ENCODE peak calls at places on chromosome 21, in five cellular contexts. J is keratinocyte, G is neuronal stem cell, U is MM.1S, I is right lobe of liver. P is an unnamed sample.

GRCh38 chr21:25895565-25896205 is 160.9 kb downstream of the GABPA start:
- DNase-seq in J (no peak), G (no peak), U (peak; percentile 55), I (no peak), P (peak; percentile 47)

GRCh38 chr21:35738342-35738961 is 321.9 kb downstream of the SETD4 start:
- DNase-seq in J (no peak), G (no peak), U (no peak), I (no peak), P (no peak)

GRCh38 chr21:14241322-14241721 is 25.4 kb downstream of the RBM11 start:
- DNase-seq in J (no peak), G (no peak), U (no peak), I (no peak), P (no peak)

GRCh38 chr21:27649323-27649722 is 682.4 kb upstream of the ADAMTS5 start:
- DNase-seq in J (peak; percentile 79), G (no peak), U (no peak), I (no peak), P (no peak)

GRCh38 chr21:27369962-27370578 is 403.2 kb upstream of the ADAMTS5 start:
- DNase-seq in J (no peak), G (no peak), U (no peak), I (no peak), P (no peak)

GRCh38 chr21:35222541-35222941 is 173.4 kb upstream of the RUNX1 start:
- DNase-seq in J (no peak), G (no peak), U (peak; percentile 94), I (no peak), P (no peak)

GRCh38 chr21:25385912-25386474 is 221.3 kb downstream of the MRPL39 start:
- DNase-seq in J (no peak), G (peak; percentile 58), U (peak; percentile 36), I (no peak), P (no peak)

GRCh38 chr21:26164311-26164710 is 6.3 kb downstream of the APP start:
- DNase-seq in J (no peak), G (no peak), U (no peak), I (no peak), P (no peak)

GRCh38 chr21:42379425-42380215 is 13.3 kb upstream of the TFF1 start:
- DNase-seq in J (no peak), G (no peak), U (no peak), I (peak; percentile 21), P (no peak)

GRCh38 chr21:41501919-41502318 is 6.0 kb downstream of the TMPRSS2 start:
- DNase-seq in J (no peak), G (no peak), U (no peak), I (no peak), P (no peak)

GRCh38 chr21:41568606-41569385 is 60.8 kb upstream of the TMPRSS2 start:
- DNase-seq in J (no peak), G (no peak), U (no peak), I (no peak), P (no peak)

GRCh38 chr21:17900281-17900989 is 81.3 kb upstream of the C21orf91 start:
- DNase-seq in J (peak; percentile 59), G (no peak), U (no peak), I (no peak), P (no peak)

GRCh38 chr21:33402011-33402979 is 918 bp upstream of the IFNGR2 start:
- DNase-seq in J (no peak), G (peak; percentile 39), U (no peak), I (peak; percentile 78), P (peak; percentile 87)

GRCh38 chr21:36288651-36289243 is 31.2 kb upstream of the MORC3 start:
- DNase-seq in J (no peak), G (no peak), U (no peak), I (no peak), P (no peak)

DNA sequence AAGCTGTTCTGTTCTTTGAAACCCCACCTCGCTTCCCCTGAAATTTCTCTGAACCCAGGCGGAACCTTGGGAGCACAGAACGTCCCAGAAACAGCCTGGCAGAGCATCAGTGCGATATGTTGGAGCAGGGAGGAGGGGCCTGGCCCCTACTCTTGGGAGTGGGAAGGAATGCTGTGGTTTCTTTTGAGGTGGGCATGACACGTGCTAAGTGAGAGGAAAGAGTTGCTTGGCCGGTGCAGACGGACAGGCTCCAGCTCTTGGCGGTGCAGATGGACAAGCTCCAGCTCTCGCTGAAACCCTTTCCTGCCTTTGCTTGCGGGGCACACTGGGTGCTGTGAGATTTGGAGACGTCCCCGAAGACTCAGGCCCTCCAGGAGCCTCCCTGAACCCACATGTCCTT is 15.9 kb downstream of the PDXK start:
- DNase-seq in J (no peak), G (no peak), U (no peak), I (no peak), P (peak; percentile 48)
- H3K4me1 ChIP-seq in J (peaks cover 13% of the 10 kb centered on the region), G (peaks cover 4% of the 10 kb centered on the region), U (no peaks in the 10 kb centered on the region), I (peaks cover 48% of the 10 kb centered on the region), P (no peaks in the 10 kb centered on the region)

DNA sequence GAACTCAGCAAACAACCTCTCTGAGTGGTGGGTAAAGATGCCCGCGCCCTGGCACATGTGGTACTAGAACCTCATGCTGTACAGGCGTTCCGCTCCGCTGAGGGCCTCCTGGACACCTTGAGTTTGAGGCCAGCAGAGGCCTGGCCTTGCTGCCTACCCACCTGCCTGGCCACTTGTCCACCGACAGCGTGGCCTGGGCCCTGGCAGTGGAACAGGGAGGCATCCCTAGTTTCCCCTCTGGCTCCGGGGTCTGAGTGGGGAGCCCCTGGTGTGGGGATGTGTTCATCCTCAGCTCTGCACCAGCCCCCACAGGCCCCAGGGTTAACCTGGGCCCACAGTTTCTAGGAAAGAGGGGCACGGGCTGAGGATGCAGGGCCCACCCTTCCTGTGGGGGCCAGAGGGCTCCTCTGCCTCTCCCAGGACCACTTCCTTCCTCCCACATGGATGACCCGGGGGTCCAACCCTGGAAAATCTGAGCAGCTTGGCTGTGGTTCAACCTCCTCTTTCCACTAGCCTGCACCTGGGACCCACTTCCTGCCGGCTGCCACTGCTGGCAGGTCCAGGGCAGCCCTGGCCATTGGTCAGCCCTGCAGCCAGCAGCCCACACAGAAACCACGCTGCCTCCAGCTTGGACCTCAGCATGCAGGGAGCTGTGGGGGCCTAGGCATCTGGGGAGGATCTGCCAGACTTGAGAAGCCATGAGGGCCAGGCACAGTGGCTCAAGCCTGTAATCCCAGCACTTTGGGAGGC is 53.3 kb upstream of the COL18A1 start:
- DNase-seq in J (no peak), G (no peak), U (no peak), I (no peak), P (peak; percentile 40)
- H3K4me1 ChIP-seq in J (peaks cover 10% of the 10 kb centered on the region), G (no peaks in the 10 kb centered on the region), U (no peaks in the 10 kb centered on the region), I (no peaks in the 10 kb centered on the region), P (no peaks in the 10 kb centered on the region)

GRCh38 chr21:29228306-29228705 is 70.4 kb upstream of the BACH1 start:
- DNase-seq in J (no peak), G (no peak), U (no peak), I (no peak), P (no peak)

GRCh38 chr21:29232601-29233541 is 65.9 kb upstream of the BACH1 start:
- DNase-seq in J (no peak), G (no peak), U (no peak), I (no peak), P (no peak)

GRCh38 chr21:29233611-29234540 is 64.8 kb upstream of the BACH1 start:
- DNase-seq in J (no peak), G (no peak), U (peak; percentile 81), I (no peak), P (no peak)

GRCh38 chr21:29231781-29232548 is 66.8 kb upstream of the BACH1 start:
- DNase-seq in J (no peak), G (no peak), U (no peak), I (no peak), P (no peak)

GRCh38 chr21:29230541-29231275 is 68.0 kb upstream of the BACH1 start:
- DNase-seq in J (no peak), G (no peak), U (no peak), I (no peak), P (no peak)
- H3K4me1 ChIP-seq in J (peaks cover 31% of the 10 kb centered on the region), G (no peaks in the 10 kb centered on the region), U (peaks cover 28% of the 10 kb centered on the region), I (no peaks in the 10 kb centered on the region), P (no peaks in the 10 kb centered on the region)

DNA sequence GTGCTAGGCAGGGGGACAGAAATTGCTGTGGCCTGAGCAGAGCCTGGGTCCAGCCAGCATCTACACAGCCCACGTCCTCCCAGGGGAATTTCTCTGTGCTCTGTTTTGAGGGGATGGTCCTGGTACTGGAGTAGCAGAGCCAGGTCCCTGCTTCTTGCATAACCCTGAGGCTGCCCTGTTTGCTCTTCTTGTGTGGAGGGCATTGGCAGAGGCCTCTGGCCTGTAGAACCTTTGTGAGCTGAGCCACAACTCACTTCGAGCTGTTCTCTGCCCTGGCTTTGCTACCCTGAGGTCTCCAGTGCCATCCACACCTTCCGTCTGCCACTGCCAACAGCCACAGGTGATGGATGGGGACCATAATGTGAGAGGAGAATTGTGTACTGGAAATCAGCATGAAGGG is 101.9 kb downstream of the KCNJ15 start:
- DNase-seq in J (no peak), G (no peak), U (no peak), I (no peak), P (no peak)
- H3K4me1 ChIP-seq in J (no peaks in the 10 kb centered on the region), G (no peaks in the 10 kb centered on the region), U (no peaks in the 10 kb centered on the region), I (no peaks in the 10 kb centered on the region), P (no peaks in the 10 kb centered on the region)

DNA sequence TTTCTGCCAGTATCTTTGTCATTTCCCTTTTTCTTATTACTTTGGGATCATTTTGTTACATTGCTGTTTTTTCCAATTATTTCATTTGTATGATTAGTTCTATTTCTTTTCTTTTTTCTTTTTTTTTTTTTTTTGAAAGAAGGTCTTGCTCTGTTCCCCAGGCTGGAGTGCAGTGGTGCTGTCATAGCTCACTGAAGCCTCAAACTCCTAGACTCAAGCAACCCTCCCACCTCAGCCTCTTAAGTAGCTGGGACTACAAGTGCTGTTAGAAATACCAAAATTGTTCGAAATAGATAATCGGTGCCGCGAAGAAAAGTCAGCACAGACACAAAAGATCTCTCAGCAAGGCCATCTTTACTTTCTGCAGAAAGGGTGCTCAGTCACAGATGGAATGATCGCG is 26.6 kb upstream of the COL6A1 start:
- DNase-seq in J (no peak), G (no peak), U (no peak), I (no peak), P (no peak)
- H3K4me1 ChIP-seq in J (peaks cover 19% of the 10 kb centered on the region), G (no peaks in the 10 kb centered on the region), U (no peaks in the 10 kb centered on the region), I (no peaks in the 10 kb centered on the region), P (no peaks in the 10 kb centered on the region)

DNA sequence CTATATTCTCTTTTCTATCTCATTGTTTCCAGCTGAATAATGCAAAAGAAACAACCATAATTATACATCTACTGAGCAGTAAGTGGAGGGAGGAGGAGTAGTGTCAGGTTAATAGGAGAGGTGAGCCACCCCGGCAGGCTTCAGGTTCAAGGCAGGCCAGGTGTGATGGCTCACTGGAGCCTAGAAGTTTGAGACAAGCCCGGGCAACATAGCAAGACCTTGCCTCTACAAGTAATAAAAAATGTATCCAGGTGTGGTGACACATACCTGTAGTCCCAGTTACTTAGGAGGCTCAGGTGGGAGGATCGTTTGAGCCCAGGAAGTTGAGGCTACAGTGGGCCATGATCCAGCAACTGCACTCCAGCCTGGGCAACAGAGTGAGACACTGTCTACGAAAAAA is 1.9 kb upstream of the DIP2A start:
- DNase-seq in J (peak; percentile 78), G (no peak), U (no peak), I (no peak), P (no peak)
- H3K4me1 ChIP-seq in J (peaks cover 36% of the 10 kb centered on the region), G (peaks cover 13% of the 10 kb centered on the region), U (peaks cover 13% of the 10 kb centered on the region), I (peaks cover 8% of the 10 kb centered on the region), P (peaks cover 7% of the 10 kb centered on the region)